ENCODE peak calls at places on chromosomes 2 and 18, in eight cellular contexts. H is D341Med, N is ureter, E is NCI-H748 treated with DMSO at 0.1 percent for 48 hours, U is HEK293T, O is Calu3, J is ovary, T is AG09319. Q is an unnamed sample.

GRCh38 chr2:3536682-3537632 is 17.6 kb upstream of the ADI1 start:
- DNase-seq in H (peak; percentile 58), N (peak; percentile 64), E (no peak), U (peak; percentile 56), O (peak; percentile 73), J (peak; percentile 73), T (no peak), Q (no peak)

GRCh38 chr2:21819475-21819874 is 695.7 kb downstream of the TDRD15 start:
- DNase-seq in H (no peak), N (no peak), E (no peak), U (no peak), O (no peak), J (no peak), T (no peak), Q (no peak)

GRCh38 chr18:76432970-76433767 is 61.9 kb downstream of the ZNF516 start:
- DNase-seq in H (no peak), N (no peak), E (no peak), U (no peak), O (no peak), J (no peak), T (no peak), Q (no peak)

GRCh38 chr2:151654891-151655290 is 79.4 kb downstream of the NEB start:
- DNase-seq in H (no peak), N (no peak), E (no peak), U (no peak), O (no peak), J (no peak), T (no peak), Q (no peak)

GRCh38 chr2:238790126-238790820 is 57.6 kb upstream of the TWIST2 start:
- DNase-seq in H (no peak), N (no peak), E (no peak), U (no peak), O (no peak), J (no peak), T (no peak), Q (no peak)

GRCh38 chr2:168907940-168908662 is 7.0 kb downstream of the G6PC2 start:
- DNase-seq in H (no peak), N (no peak), E (no peak), U (peak; percentile 20), O (no peak), J (no peak), T (no peak), Q (no peak)

GRCh38 chr2:56348382-56348781 is 164.6 kb downstream of the CCDC85A start:
- DNase-seq in H (no peak), N (no peak), E (no peak), U (no peak), O (no peak), J (no peak), T (no peak), Q (no peak)

GRCh38 chr2:104733544-104733943 is 120.4 kb upstream of the POU3F3 start:
- DNase-seq in H (peak; percentile 25), N (no peak), E (peak; percentile 9), U (peak; percentile 65), O (peak; percentile 38), J (no peak), T (no peak), Q (no peak)

GRCh38 chr2:239819974-239820555 is 205.1 kb downstream of the NDUFA10 start:
- DNase-seq in H (no peak), N (peak; percentile 40), E (no peak), U (no peak), O (no peak), J (no peak), T (no peak), Q (no peak)

GRCh38 chr2:1887915-1888314 is 143.6 kb upstream of the PXDN start:
- DNase-seq in H (no peak), N (no peak), E (no peak), U (no peak), O (no peak), J (no peak), T (no peak), Q (no peak)

GRCh38 chr2:13113016-13113415 is 396.3 kb downstream of the TRIB2 start:
- DNase-seq in H (no peak), N (no peak), E (no peak), U (no peak), O (no peak), J (no peak), T (no peak), Q (no peak)

GRCh38 chr2:71711470-71711857 is 258.1 kb downstream of the DYSF start:
- DNase-seq in H (no peak), N (no peak), E (no peak), U (no peak), O (no peak), J (no peak), T (peak; percentile 58), Q (no peak)

GRCh38 chr2:176535480-176536113 is 266.4 kb downstream of the MTX2 start:
- DNase-seq in H (no peak), N (no peak), E (peak; percentile 75), U (no peak), O (no peak), J (no peak), T (no peak), Q (no peak)

GRCh38 chr2:151999058-151999457 is 99.8 kb downstream of the CACNB4 start:
- DNase-seq in H (peak; percentile 74), N (no peak), E (peak; percentile 22), U (peak; percentile 75), O (peak; percentile 71), J (no peak), T (no peak), Q (peak; percentile 55)

GRCh38 chr2:119197125-119197403 is 26.6 kb upstream of the STEAP3 start:
- DNase-seq in H (no peak), N (no peak), E (no peak), U (no peak), O (no peak), J (no peak), T (no peak), Q (no peak)

GRCh38 chr18:25830787-25831186 is 259.6 kb downstream of the SS18 start:
- DNase-seq in H (no peak), N (no peak), E (no peak), U (no peak), O (no peak), J (peak; percentile 49), T (peak; percentile 36), Q (no peak)

GRCh38 chr2:189412330-189412953 is 28.8 kb upstream of the WDR75 start:
- DNase-seq in H (peak; percentile 36), N (peak; percentile 50), E (peak; percentile 15), U (peak; percentile 44), O (peak; percentile 56), J (peak; percentile 52), T (peak; percentile 44), Q (no peak)

GRCh38 chr2:234861841-234862735 is 89.7 kb upstream of the SH3BP4 start:
- DNase-seq in H (no peak), N (no peak), E (no peak), U (no peak), O (no peak), J (no peak), T (no peak), Q (no peak)

GRCh38 chr2:201256001-201256544 is 4.3 kb upstream of the CASP8 start:
- DNase-seq in H (no peak), N (no peak), E (no peak), U (no peak), O (no peak), J (no peak), T (no peak), Q (no peak)

GRCh38 chr18:9851511-9851910 is 34.3 kb upstream of the TXNDC2 start:
- DNase-seq in H (no peak), N (no peak), E (no peak), U (no peak), O (no peak), J (no peak), T (no peak), Q (no peak)

GRCh38 chr2:229133155-229133772 is 137.8 kb downstream of the PID1 start:
- DNase-seq in H (no peak), N (no peak), E (peak; percentile 54), U (peak; percentile 11), O (peak; percentile 41), J (no peak), T (peak; percentile 11), Q (no peak)

GRCh38 chr2:54503192-54503591 is 47.1 kb downstream of the SPTBN1 start:
- DNase-seq in H (peak; percentile 59), N (no peak), E (peak; percentile 5), U (peak; percentile 60), O (peak; percentile 39), J (peak; percentile 36), T (no peak), Q (no peak)

GRCh38 chr2:134220525-134220924 is 33.3 kb upstream of the MGAT5 start:
- DNase-seq in H (no peak), N (no peak), E (no peak), U (no peak), O (no peak), J (no peak), T (no peak), Q (no peak)